ENCODE peak calls at places on chromosome 13, in five cellular contexts. A is IMR-90, V is activated B cell treated with CpG ODN at 0.5 μM for 24 hours, Z is endodermal cell, O is AG04450. K is an unnamed sample.

GRCh38 chr13:103625194-103625593 is 559.0 kb upstream of the SLC10A2 start:
- DNase-seq in A (no peak), V (no peak), Z (no peak), O (no peak), K (no peak)

GRCh38 chr13:28628250-28628649 is 30.7 kb upstream of the POMP start:
- DNase-seq in A (no peak), V (no peak), Z (no peak), O (no peak), K (no peak)

GRCh38 chr13:75357576-75358295 is 124.2 kb downstream of the TBC1D4 start:
- DNase-seq in A (peak), V (no peak), Z (peak), O (no peak), K (peak)

GRCh38 chr13:51814825-51815650 is 11.1 kb upstream of the DHRS12 start:
- DNase-seq in A (peak), V (peak), Z (peak), O (no peak), K (peak)

GRCh38 chr13:60398949-60399589 is 2.0 kb downstream of the TDRD3 start:
- DNase-seq in A (peak), V (no peak), Z (no peak), O (no peak), K (no peak)

GRCh38 chr13:29532821-29533220 is 62.7 kb downstream of the SLC7A1 start:
- DNase-seq in A (no peak), V (no peak), Z (no peak), O (no peak), K (no peak)

GRCh38 chr13:60351326-60351725 is 45.7 kb upstream of the TDRD3 start:
- DNase-seq in A (peak), V (no peak), Z (no peak), O (peak), K (no peak)

GRCh38 chr13:110942248-110942981 is 27.5 kb upstream of the ANKRD10 start:
- DNase-seq in A (peak), V (no peak), Z (no peak), O (no peak), K (no peak)

GRCh38 chr13:33415822-33416221 is 130.3 kb upstream of the STARD13 start:
- DNase-seq in A (no peak), V (no peak), Z (no peak), O (no peak), K (no peak)

GRCh38 chr13:33129886-33130285 is 113.7 kb downstream of the KL start:
- DNase-seq in A (no peak), V (no peak), Z (no peak), O (no peak), K (no peak)

GRCh38 chr13:44967656-44968451 is 21.4 kb downstream of the NUFIP1 start:
- DNase-seq in A (peak), V (no peak), Z (no peak), O (no peak), K (no peak)

GRCh38 chr13:66805657-66806056 is 424.5 kb downstream of the PCDH9 start:
- DNase-seq in A (peak), V (no peak), Z (no peak), O (no peak), K (no peak)

GRCh38 chr13:21486322-21486721 is 27.2 kb upstream of the ZDHHC20 start:
- DNase-seq in A (no peak), V (no peak), Z (no peak), O (no peak), K (no peak)

GRCh38 chr13:105442941-105443340 is 1092.5 kb downstream of the EFNB2 start:
- DNase-seq in A (peak), V (no peak), Z (no peak), O (peak), K (no peak)

GRCh38 chr13:103878891-103879605 is 812.8 kb upstream of the SLC10A2 start:
- DNase-seq in A (no peak), V (no peak), Z (no peak), O (no peak), K (no peak)

GRCh38 chr13:73056054-73056962 is 2.5 kb upstream of the KLF5 start:
- DNase-seq in A (peak), V (no peak), Z (no peak), O (no peak), K (no peak)

GRCh38 chr13:51879133-51879532 is 17.4 kb downstream of the CCDC70 start:
- DNase-seq in A (no peak), V (no peak), Z (no peak), O (no peak), K (no peak)

GRCh38 chr13:20127563-20128458 is 33.0 kb downstream of the GJA3 start:
- DNase-seq in A (peak), V (peak), Z (peak), O (no peak), K (no peak)

GRCh38 chr13:47897411-47898050 is 103.5 kb downstream of the SUCLA2 start:
- DNase-seq in A (peak), V (no peak), Z (peak), O (no peak), K (no peak)

GRCh38 chr13:20160346-20161274 is at the start of gene GJA3:
- DNase-seq in A (peak), V (peak), Z (peak), O (no peak), K (no peak)

GRCh38 chr13:65966991-65967451 is 1263.1 kb downstream of the PCDH9 start:
- DNase-seq in A (peak), V (no peak), Z (peak), O (no peak), K (no peak)

GRCh38 chr13:32427852-32428580 is at the start of gene N4BP2L1:
- DNase-seq in A (no peak), V (peak), Z (peak), O (no peak), K (peak)

DNA sequence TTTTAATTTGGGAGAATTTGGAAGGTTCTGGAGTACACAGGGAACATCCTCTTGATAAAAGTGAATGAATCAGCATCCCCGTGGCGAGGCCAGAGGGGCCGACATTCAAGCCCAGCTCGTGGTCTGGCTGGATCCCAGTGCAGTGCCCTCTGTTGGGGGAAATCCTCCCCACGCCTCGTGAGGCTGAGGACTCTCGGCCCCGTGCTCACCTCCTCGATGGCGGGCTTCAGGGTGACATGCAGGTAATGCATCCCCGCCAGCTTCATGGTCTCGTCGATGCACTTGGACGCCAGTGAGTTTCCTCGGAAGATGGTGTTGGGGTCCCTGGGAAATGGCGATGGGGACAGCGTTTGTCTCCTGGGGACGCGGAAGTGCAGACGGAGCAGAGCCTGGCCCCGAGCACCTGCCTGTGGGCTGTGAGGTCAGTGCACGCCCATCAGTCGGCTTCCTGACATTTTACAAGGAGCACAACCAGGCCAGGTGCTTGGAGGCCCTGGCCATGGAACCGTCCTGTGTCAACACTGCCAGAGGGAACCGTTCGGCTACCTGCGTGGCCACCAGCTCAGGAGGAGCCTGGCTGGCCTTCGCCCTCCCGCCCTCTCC is 43.3 kb upstream of the C13orf46 start:
- DNase-seq in A (peak), V (no peak), Z (peak), O (peak), K (no peak)
- TF ChIP-seq CTCF in A (peak), V (no peak), Z (peak), O (peak), K (no peak)

DNA sequence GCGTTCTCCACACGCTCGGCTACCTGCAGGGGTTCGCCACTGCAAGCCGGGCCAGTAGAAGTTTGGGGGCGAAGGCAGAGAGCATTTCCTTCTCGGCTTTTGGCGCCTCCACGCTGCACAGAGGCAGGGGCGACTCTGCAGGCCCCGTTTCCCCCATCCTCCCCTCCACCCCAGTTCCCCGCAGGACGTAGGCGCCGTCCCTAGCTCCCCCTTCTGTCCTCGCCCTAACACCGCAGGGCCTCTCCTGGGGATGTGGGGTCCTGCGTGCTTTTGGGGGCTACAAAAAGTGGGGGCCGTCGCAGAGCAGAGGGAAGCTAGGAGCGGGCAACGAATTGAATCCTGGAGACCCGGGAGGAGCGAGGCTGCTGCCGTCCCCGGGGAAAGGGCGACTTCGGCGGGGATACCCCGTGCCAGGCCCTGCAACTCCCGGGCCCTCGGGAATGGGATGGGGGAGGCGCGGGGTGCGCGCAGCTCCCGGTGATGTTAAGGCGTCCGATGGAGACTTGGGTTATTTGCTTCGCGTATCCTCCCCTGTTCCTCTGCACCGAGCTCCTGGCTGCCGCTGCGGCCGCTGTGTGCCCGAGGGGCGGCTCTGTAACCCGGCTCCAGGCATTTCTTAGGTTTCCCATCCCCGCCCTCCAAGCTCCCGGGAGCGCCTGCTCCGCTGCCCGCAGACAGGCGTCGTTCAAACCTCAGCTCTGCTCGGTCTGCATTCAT is 255.9 kb upstream of the SOX21 start:
- DNase-seq in A (no peak), V (no peak), Z (peak), O (no peak), K (peak)
- TF ChIP-seq CTCF in A (no peak), V (no peak), Z (no peak), O (peak), K (peak)

DNA sequence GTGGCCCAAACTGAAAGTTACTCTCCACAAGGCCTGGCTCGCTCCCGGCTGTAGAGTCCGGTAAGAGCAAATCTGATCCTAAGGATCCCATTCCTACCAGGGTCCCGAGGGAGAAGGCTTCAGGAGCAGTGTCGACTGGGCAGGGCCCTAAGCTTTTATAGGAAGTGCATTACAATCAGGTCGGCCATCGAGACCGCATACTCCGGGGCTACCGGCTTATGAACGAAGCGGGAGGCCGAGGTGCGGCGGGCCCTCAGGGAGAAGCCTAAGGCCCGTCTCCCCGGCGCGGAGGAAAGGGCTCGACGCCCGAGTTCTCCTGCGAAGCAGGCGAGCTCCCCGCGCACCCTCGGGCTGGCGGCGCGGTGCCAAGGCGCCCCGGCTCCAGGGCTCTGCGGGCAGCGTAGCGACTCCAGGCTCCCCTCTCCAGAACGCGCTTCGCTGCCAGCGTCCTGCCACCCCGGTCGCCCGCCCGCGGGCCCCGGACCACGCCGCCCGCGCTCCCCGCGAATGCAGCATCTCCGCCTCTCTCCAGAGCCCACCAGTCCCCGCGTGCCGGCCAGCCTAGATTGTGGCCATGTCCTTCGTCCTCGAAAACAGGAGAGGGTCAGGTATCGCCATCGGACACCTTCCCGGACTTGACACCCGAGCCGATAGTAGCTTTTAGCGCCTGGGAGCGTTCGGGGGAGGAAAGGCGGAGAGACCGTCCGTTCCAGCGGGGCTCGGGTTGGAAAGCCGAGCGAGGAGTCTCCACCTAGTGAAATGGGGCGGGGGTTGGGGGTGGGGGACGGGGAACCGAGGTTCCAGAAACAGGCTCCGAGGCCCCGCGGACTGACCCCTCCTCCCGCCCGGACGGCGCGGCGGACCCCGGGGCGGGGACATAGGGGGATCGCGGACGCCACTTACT is 1.3 kb downstream of the EFNB2 start:
- DNase-seq in A (peak), V (peak), Z (peak), O (peak), K (no peak)
- TF ChIP-seq CTCF in A (peak), V (no peak), Z (no peak), O (no peak), K (no peak)

GRCh38 chr13:39373108-39373507 is 229.9 kb downstream of the LHFPL6 start:
- DNase-seq in A (no peak), V (no peak), Z (no peak), O (no peak), K (no peak)

GRCh38 chr13:39377699-39378098 is 225.3 kb downstream of the LHFPL6 start:
- DNase-seq in A (no peak), V (no peak), Z (no peak), O (no peak), K (no peak)

GRCh38 chr13:39378293-39378692 is 224.7 kb downstream of the LHFPL6 start:
- DNase-seq in A (no peak), V (no peak), Z (no peak), O (no peak), K (no peak)

GRCh38 chr13:39376088-39376487 is 226.9 kb downstream of the LHFPL6 start:
- DNase-seq in A (no peak), V (no peak), Z (no peak), O (no peak), K (no peak)

GRCh38 chr13:39374741-39375189 is 228.2 kb downstream of the LHFPL6 start:
- DNase-seq in A (no peak), V (no peak), Z (no peak), O (no peak), K (no peak)
- TF ChIP-seq CTCF in A (no peak), V (no peak), Z (no peak), O (no peak), K (no peak)

GRCh38 chr13:31267126-31267784 is 67.5 kb downstream of the B3GLCT start:
- DNase-seq in A (no peak), V (no peak), Z (no peak), O (no peak), K (no peak)
- TF ChIP-seq CTCF in A (no peak), V (no peak), Z (no peak), O (no peak), K (no peak)

K was measured in D721Med.